ENCODE peak calls at places on chromosomes 13 and 19, in nine cellular contexts. A is cardiac fibroblast; S is activated CD4-positive, alpha-beta T cell treated with anti-CD3 and anti-CD28 coated beads, Interleukin-2, amount 50 U/mL, for 48 hours; V is endothelial cell; R is cardiac septum; B is AG04450; I is stimulated activated CD4-positive, alpha-beta T cell treated with anti-CD3 and anti-CD28 coated beads, Interleukin-15, amount 100 ng/mL, for 1 hour; U is LoVo; D is ovary. Z is an unnamed sample.
A peak's percentile ranks its signal among the peaks of the same experiment; 100 is the strongest.

GRCh38 chr19:42397315-42398166 is 7.4 kb upstream of the CNFN start:
- DNase-seq in A (no peak), S (no peak), V (no peak), R (no peak), B (no peak), I (no peak), U (no peak), D (no peak), Z (no peak)

GRCh38 chr13:76822691-76823267 is 63.4 kb downstream of the KCTD12 start:
- DNase-seq in A (peak; percentile 78), S (no peak), V (no peak), R (no peak), B (no peak), I (no peak), U (no peak), D (no peak), Z (peak; percentile 78)

GRCh38 chr19:47094557-47095517 is 18.7 kb downstream of the ZC3H4 start:
- DNase-seq in A (no peak), S (peak; percentile 70), V (no peak), R (no peak), B (no peak), I (no peak), U (no peak), D (peak; percentile 49), Z (no peak)

GRCh38 chr13:39913928-39914327 is 258.5 kb downstream of the COG6 start:
- DNase-seq in A (peak; percentile 86), S (no peak), V (no peak), R (no peak), B (no peak), I (no peak), U (no peak), D (no peak), Z (peak; percentile 10)

GRCh38 chr13:49667773-49668172 is 23.5 kb downstream of the EBPL start:
- DNase-seq in A (peak; percentile 25), S (no peak), V (no peak), R (no peak), B (no peak), I (no peak), U (no peak), D (no peak), Z (no peak)

GRCh38 chr13:39605677-39606320 is 2.8 kb upstream of the LHFPL6 start:
- DNase-seq in A (no peak), S (no peak), V (no peak), R (no peak), B (no peak), I (no peak), U (no peak), D (no peak), Z (peak; percentile 86)

GRCh38 chr13:67094952-67095351 is 135.2 kb downstream of the PCDH9 start:
- DNase-seq in A (peak; percentile 33), S (no peak), V (no peak), R (no peak), B (no peak), I (no peak), U (no peak), D (no peak), Z (no peak)

GRCh38 chr13:97344250-97345175 is 89.5 kb upstream of the RAP2A start:
- DNase-seq in A (peak; percentile 80), S (peak; percentile 70), V (peak; percentile 41), R (no peak), B (no peak), I (peak; percentile 21), U (peak; percentile 24), D (peak; percentile 35), Z (peak; percentile 71)

GRCh38 chr19:13241321-13242104 is 91.3 kb downstream of the IER2 start:
- DNase-seq in A (no peak), S (peak; percentile 48), V (no peak), R (no peak), B (no peak), I (no peak), U (no peak), D (no peak), Z (no peak)

GRCh38 chr19:47280183-47280797 is 5.6 kb downstream of the INAFM1 start:
- DNase-seq in A (no peak), S (peak; percentile 81), V (peak; percentile 61), R (no peak), B (no peak), I (peak; percentile 50), U (no peak), D (no peak), Z (peak; percentile 76)

GRCh38 chr13:95067303-95067702 is 233.9 kb downstream of the ABCC4 start:
- DNase-seq in A (peak; percentile 31), S (no peak), V (no peak), R (no peak), B (no peak), I (no peak), U (no peak), D (no peak), Z (no peak)

GRCh38 chr13:43978688-43979087 is 99.0 kb downstream of the LACC1 start:
- DNase-seq in A (no peak), S (no peak), V (no peak), R (no peak), B (no peak), I (no peak), U (no peak), D (no peak), Z (no peak)

GRCh38 chr19:50315773-50316448 is 13.3 kb downstream of the KCNC3 start:
- DNase-seq in A (no peak), S (peak; percentile 52), V (no peak), R (no peak), B (no peak), I (no peak), U (no peak), D (no peak), Z (no peak)

GRCh38 chr19:3251229-3251628 is 26.8 kb downstream of the CELF5 start:
- DNase-seq in A (no peak), S (no peak), V (no peak), R (no peak), B (no peak), I (no peak), U (no peak), D (no peak), Z (no peak)

GRCh38 chr19:6674868-6675305 is 4.9 kb upstream of the TNFSF14 start:
- DNase-seq in A (peak; percentile 75), S (peak; percentile 95), V (no peak), R (peak; percentile 86), B (no peak), I (peak; percentile 83), U (no peak), D (no peak), Z (no peak)

GRCh38 chr13:26964278-26965057 is 203.9 kb upstream of the GPR12 start:
- DNase-seq in A (peak; percentile 49), S (no peak), V (no peak), R (no peak), B (no peak), I (no peak), U (no peak), D (no peak), Z (peak; percentile 66)

GRCh38 chr13:21834511-21834910 is 163.6 kb downstream of the FGF9 start:
- DNase-seq in A (no peak), S (no peak), V (no peak), R (no peak), B (no peak), I (no peak), U (no peak), D (no peak), Z (no peak)

GRCh38 chr13:23630349-23631093 is 60.3 kb downstream of the TNFRSF19 start:
- DNase-seq in A (no peak), S (no peak), V (no peak), R (no peak), B (no peak), I (no peak), U (no peak), D (no peak), Z (no peak)

GRCh38 chr19:3857449-3858003 is 11.3 kb downstream of the ZFR2 start:
- DNase-seq in A (no peak), S (no peak), V (no peak), R (no peak), B (no peak), I (no peak), U (no peak), D (no peak), Z (no peak)

GRCh38 chr19:19278315-19278714 is 5.2 kb upstream of the TM6SF2 start:
- DNase-seq in A (no peak), S (no peak), V (no peak), R (no peak), B (no peak), I (no peak), U (no peak), D (no peak), Z (no peak)

GRCh38 chr19:13154241-13154778 is 4.1 kb downstream of the IER2 start:
- DNase-seq in A (peak; percentile 96), S (peak; percentile 86), V (peak; percentile 26), R (peak; percentile 97), B (peak; percentile 86), I (peak; percentile 44), U (peak; percentile 77), D (peak; percentile 95), Z (peak; percentile 81)

GRCh38 chr19:7619671-7620441 is 9.5 kb downstream of the XAB2 start:
- DNase-seq in A (no peak), S (no peak), V (no peak), R (no peak), B (no peak), I (no peak), U (no peak), D (no peak), Z (no peak)

GRCh38 chr13:26255717-26256277 is 1.9 kb downstream of the CDK8 start:
- DNase-seq in A (peak; percentile 30), S (no peak), V (no peak), R (no peak), B (no peak), I (no peak), U (peak; percentile 7), D (no peak), Z (no peak)

GRCh38 chr19:34263745-34264237 is 9.4 kb downstream of the GARRE1 start:
- DNase-seq in A (no peak), S (no peak), V (no peak), R (no peak), B (no peak), I (no peak), U (no peak), D (no peak), Z (no peak)

GRCh38 chr13:24220086-24220703 is 59.7 kb downstream of the SPATA13 start:
- DNase-seq in A (peak; percentile 91), S (peak; percentile 58), V (peak; percentile 61), R (no peak), B (peak; percentile 61), I (no peak), U (peak; percentile 81), D (no peak), Z (peak; percentile 90)

GRCh38 chr13:99150575-99151370 is 49.9 kb upstream of the UBAC2 start:
- DNase-seq in A (peak; percentile 58), S (no peak), V (no peak), R (no peak), B (no peak), I (no peak), U (peak; percentile 38), D (no peak), Z (peak; percentile 88)

GRCh38 chr13:98541701-98542203 is 35.2 kb downstream of the STK24 start:
- DNase-seq in A (no peak), S (no peak), V (no peak), R (no peak), B (no peak), I (no peak), U (no peak), D (no peak), Z (peak; percentile 77)

GRCh38 chr13:36915106-36915505 is 4.9 kb downstream of the SMAD9 start:
- DNase-seq in A (no peak), S (no peak), V (no peak), R (no peak), B (no peak), I (no peak), U (no peak), D (no peak), Z (no peak)

Z was measured in trophoblast cell.